ENCODE peak calls at places on chromosome 14, in six cellular contexts. L is right lobe of liver, X is hippocampal formation, G is M059J, H is pancreas, B is head of caudate nucleus. W is an unnamed sample.

GRCh38 chr14:65303185-65303901 is 109.2 kb upstream of the FUT8 start:
- DNase-seq in L (no peak), G (no peak), H (no peak), B (no peak), X (no peak), W (peak; percentile 43)

GRCh38 chr14:76664790-76665189 is 96.5 kb upstream of the VASH1 start:
- DNase-seq in X (no peak), G (no peak), L (no peak), H (no peak), B (no peak), W (no peak)

GRCh38 chr14:104678346-104678745 is 11.1 kb upstream of the INF2 start:
- DNase-seq in L (peak; percentile 48), B (no peak), G (no peak), H (peak; percentile 66), X (no peak), W (peak; percentile 50)

GRCh38 chr14:20986811-20987210 is 3.0 kb upstream of the METTL17 start:
- DNase-seq in G (peak; percentile 94), H (no peak), L (no peak), X (no peak), B (no peak), W (peak; percentile 95)

GRCh38 chr14:104680806-104681688 is 8.4 kb upstream of the INF2 start:
- DNase-seq in X (peak; percentile 86), G (peak; percentile 81), H (peak; percentile 86), L (peak; percentile 91), B (peak; percentile 83), W (peak; percentile 86)

GRCh38 chr14:36656769-36657408 is 4.8 kb upstream of the PAX9 start:
- DNase-seq in H (peak; percentile 37), G (no peak), X (no peak), L (no peak), B (no peak), W (no peak)

GRCh38 chr14:33709711-33710110 is 241.2 kb downstream of the EGLN3 start:
- DNase-seq in B (no peak), H (no peak), X (no peak), L (no peak), G (no peak), W (no peak)

GRCh38 chr14:53231166-53231565 is 78.0 kb upstream of the DDHD1 start:
- DNase-seq in B (no peak), L (no peak), X (no peak), H (no peak), G (no peak), W (no peak)

GRCh38 chr14:75126679-75127473 is at the start of gene NEK9:
- DNase-seq in H (peak; percentile 94), X (peak; percentile 80), G (peak; percentile 83), B (peak; percentile 88), L (peak; percentile 93), W (peak; percentile 87)

GRCh38 chr14:44444454-44444853 is 62.6 kb downstream of the FSCB start:
- DNase-seq in L (no peak), B (no peak), H (no peak), G (no peak), X (no peak), W (no peak)

GRCh38 chr14:64417042-64417770 is 29.1 kb downstream of the MTHFD1 start:
- DNase-seq in G (peak; percentile 89), X (no peak), B (no peak), L (no peak), H (no peak), W (peak; percentile 68)

GRCh38 chr14:61564623-61565091 is 130.7 kb upstream of the HIF1A start:
- DNase-seq in G (peak; percentile 99), B (no peak), X (no peak), L (peak; percentile 37), H (no peak), W (peak; percentile 97)

GRCh38 chr14:60092516-60092915 is 793 bp downstream of the PCNX4 start:
- DNase-seq in B (no peak), H (no peak), X (peak; percentile 12), L (no peak), G (peak; percentile 44), W (peak; percentile 46)

GRCh38 chr14:104140213-104140462 is 1.8 kb downstream of the KIF26A start:
- DNase-seq in X (no peak), H (peak; percentile 59), B (no peak), G (no peak), L (no peak), W (no peak)

GRCh38 chr14:24398943-24399801 is at the start of gene NYNRIN:
- DNase-seq in G (no peak), X (no peak), B (no peak), L (no peak), H (no peak), W (peak; percentile 59)

GRCh38 chr14:89695846-89696245 is 258.7 kb downstream of the EFCAB11 start:
- DNase-seq in X (no peak), L (no peak), B (no peak), H (no peak), G (no peak), W (no peak)

GRCh38 chr14:42470427-42470719 is 863.7 kb downstream of the LRFN5 start:
- DNase-seq in X (no peak), H (no peak), B (no peak), G (no peak), L (no peak), W (no peak)

GRCh38 chr14:98210045-98210678 is 1061.8 kb downstream of the BCL11B start:
- DNase-seq in L (no peak), G (no peak), H (no peak), B (no peak), X (no peak), W (no peak)

GRCh38 chr14:75811136-75811839 is 150.2 kb downstream of the TTLL5 start:
- DNase-seq in B (no peak), L (no peak), H (no peak), X (no peak), G (no peak), W (no peak)